ENCODE peak calls at places on chromosome 19, in eight cellular contexts. One of them, this sample, is unnamed.

GRCh38 chr19:7226749-7227148 is 67.5 kb downstream of the INSR start:
- DNase-seq in aorta: no peak
- DNase-seq in kidney: no peak
- DNase-seq in cardiac fibroblast: no peak
- DNase-seq in LNCaP clone FGC: no peak
- DNase-seq in tibial artery: no peak
- DNase-seq in dorsolateral prefrontal cortex: no peak
- DNase-seq in OCI-LY7: no peak
- DNase-seq in this sample: no peak

GRCh38 chr19:55467236-55468053 is 2.9 kb upstream of the C19orf85 start:
- DNase-seq in OCI-LY7: peak; percentile 63
- DNase-seq in aorta: peak; percentile 92
- DNase-seq in LNCaP clone FGC: no peak
- DNase-seq in tibial artery: peak; percentile 69
- DNase-seq in cardiac fibroblast: peak; percentile 84
- DNase-seq in kidney: peak; percentile 87
- DNase-seq in dorsolateral prefrontal cortex: no peak
- DNase-seq in this sample: no peak

GRCh38 chr19:34366670-34367423 is 1.9 kb downstream of the GPI start:
- DNase-seq in dorsolateral prefrontal cortex: no peak
- DNase-seq in tibial artery: no peak
- DNase-seq in aorta: no peak
- DNase-seq in kidney: no peak
- DNase-seq in cardiac fibroblast: peak; percentile 71
- DNase-seq in OCI-LY7: no peak
- DNase-seq in LNCaP clone FGC: no peak
- DNase-seq in this sample: no peak

GRCh38 chr19:50478901-50479715 is 2.5 kb upstream of the GARIN5A start:
- DNase-seq in cardiac fibroblast: peak; percentile 60
- DNase-seq in OCI-LY7: peak; percentile 23
- DNase-seq in tibial artery: no peak
- DNase-seq in aorta: peak; percentile 72
- DNase-seq in LNCaP clone FGC: no peak
- DNase-seq in kidney: peak; percentile 70
- DNase-seq in dorsolateral prefrontal cortex: no peak
- DNase-seq in this sample: peak; percentile 83

GRCh38 chr19:48613024-48613851 is 1.6 kb downstream of the FAM83E start:
- DNase-seq in OCI-LY7: no peak
- DNase-seq in dorsolateral prefrontal cortex: no peak
- DNase-seq in kidney: no peak
- DNase-seq in LNCaP clone FGC: no peak
- DNase-seq in aorta: peak; percentile 79
- DNase-seq in cardiac fibroblast: no peak
- DNase-seq in tibial artery: no peak
- DNase-seq in this sample: no peak

GRCh38 chr19:18304194-18304495 is 18.7 kb downstream of the LSM4 start:
- DNase-seq in OCI-LY7: peak; percentile 37
- DNase-seq in dorsolateral prefrontal cortex: no peak
- DNase-seq in tibial artery: peak; percentile 34
- DNase-seq in LNCaP clone FGC: no peak
- DNase-seq in aorta: no peak
- DNase-seq in cardiac fibroblast: no peak
- DNase-seq in kidney: peak; percentile 76
- DNase-seq in this sample: no peak

GRCh38 chr19:893775-894090 is 449 bp downstream of the RNU6-9 start:
- DNase-seq in dorsolateral prefrontal cortex: no peak
- DNase-seq in aorta: no peak
- DNase-seq in cardiac fibroblast: no peak
- DNase-seq in kidney: no peak
- DNase-seq in LNCaP clone FGC: no peak
- DNase-seq in OCI-LY7: no peak
- DNase-seq in tibial artery: no peak
- DNase-seq in this sample: no peak

GRCh38 chr19:4534836-4535658 is at the start of gene PLIN5:
- DNase-seq in cardiac fibroblast: peak; percentile 43
- DNase-seq in aorta: peak; percentile 89
- DNase-seq in kidney: peak; percentile 95
- DNase-seq in tibial artery: peak; percentile 32
- DNase-seq in LNCaP clone FGC: no peak
- DNase-seq in dorsolateral prefrontal cortex: peak; percentile 82
- DNase-seq in OCI-LY7: peak; percentile 69
- DNase-seq in this sample: no peak

GRCh38 chr19:1449467-1450442 is at the start of gene APC2:
- DNase-seq in LNCaP clone FGC: no peak
- DNase-seq in OCI-LY7: peak; percentile 75
- DNase-seq in kidney: no peak
- DNase-seq in cardiac fibroblast: no peak
- DNase-seq in tibial artery: no peak
- DNase-seq in dorsolateral prefrontal cortex: peak; percentile 88
- DNase-seq in aorta: no peak
- DNase-seq in this sample: no peak

GRCh38 chr19:1213391-1214286 is 8.1 kb downstream of the STK11 start:
- DNase-seq in tibial artery: peak; percentile 72
- DNase-seq in aorta: peak; percentile 91
- DNase-seq in LNCaP clone FGC: peak; percentile 90
- DNase-seq in cardiac fibroblast: peak; percentile 52
- DNase-seq in OCI-LY7: no peak
- DNase-seq in kidney: peak; percentile 87
- DNase-seq in dorsolateral prefrontal cortex: peak; percentile 46
- DNase-seq in this sample: no peak

GRCh38 chr19:16588824-16589577 is 16.8 kb upstream of the SLC35E1 start:
- DNase-seq in aorta: no peak
- DNase-seq in LNCaP clone FGC: no peak
- DNase-seq in kidney: no peak
- DNase-seq in dorsolateral prefrontal cortex: no peak
- DNase-seq in OCI-LY7: no peak
- DNase-seq in tibial artery: no peak
- DNase-seq in cardiac fibroblast: no peak
- DNase-seq in this sample: no peak

GRCh38 chr19:10226021-10226375 is 5.1 kb downstream of the S1PR2 start:
- DNase-seq in cardiac fibroblast: no peak
- DNase-seq in aorta: no peak
- DNase-seq in OCI-LY7: no peak
- DNase-seq in dorsolateral prefrontal cortex: no peak
- DNase-seq in kidney: no peak
- DNase-seq in tibial artery: peak; percentile 32
- DNase-seq in LNCaP clone FGC: no peak
- DNase-seq in this sample: no peak

GRCh38 chr19:3434630-3435553 is 45.4 kb downstream of the SMIM24 start:
- DNase-seq in aorta: peak; percentile 100
- DNase-seq in cardiac fibroblast: peak; percentile 97
- DNase-seq in LNCaP clone FGC: peak; percentile 81
- DNase-seq in tibial artery: peak; percentile 95
- DNase-seq in OCI-LY7: peak; percentile 99
- DNase-seq in kidney: peak; percentile 99
- DNase-seq in dorsolateral prefrontal cortex: peak; percentile 94
- DNase-seq in this sample: peak; percentile 87

GRCh38 chr19:3433313-3433712 is 47.0 kb downstream of the SMIM24 start:
- DNase-seq in OCI-LY7: no peak
- DNase-seq in LNCaP clone FGC: no peak
- DNase-seq in kidney: peak; percentile 79
- DNase-seq in tibial artery: no peak
- DNase-seq in cardiac fibroblast: no peak
- DNase-seq in dorsolateral prefrontal cortex: no peak
- DNase-seq in aorta: no peak
- DNase-seq in this sample: no peak

GRCh38 chr19:3431760-3432397 is 48.4 kb downstream of the SMIM24 start:
- DNase-seq in kidney: no peak
- DNase-seq in cardiac fibroblast: no peak
- DNase-seq in dorsolateral prefrontal cortex: no peak
- DNase-seq in OCI-LY7: no peak
- DNase-seq in tibial artery: no peak
- DNase-seq in LNCaP clone FGC: no peak
- DNase-seq in aorta: no peak
- DNase-seq in this sample: no peak

DNA sequence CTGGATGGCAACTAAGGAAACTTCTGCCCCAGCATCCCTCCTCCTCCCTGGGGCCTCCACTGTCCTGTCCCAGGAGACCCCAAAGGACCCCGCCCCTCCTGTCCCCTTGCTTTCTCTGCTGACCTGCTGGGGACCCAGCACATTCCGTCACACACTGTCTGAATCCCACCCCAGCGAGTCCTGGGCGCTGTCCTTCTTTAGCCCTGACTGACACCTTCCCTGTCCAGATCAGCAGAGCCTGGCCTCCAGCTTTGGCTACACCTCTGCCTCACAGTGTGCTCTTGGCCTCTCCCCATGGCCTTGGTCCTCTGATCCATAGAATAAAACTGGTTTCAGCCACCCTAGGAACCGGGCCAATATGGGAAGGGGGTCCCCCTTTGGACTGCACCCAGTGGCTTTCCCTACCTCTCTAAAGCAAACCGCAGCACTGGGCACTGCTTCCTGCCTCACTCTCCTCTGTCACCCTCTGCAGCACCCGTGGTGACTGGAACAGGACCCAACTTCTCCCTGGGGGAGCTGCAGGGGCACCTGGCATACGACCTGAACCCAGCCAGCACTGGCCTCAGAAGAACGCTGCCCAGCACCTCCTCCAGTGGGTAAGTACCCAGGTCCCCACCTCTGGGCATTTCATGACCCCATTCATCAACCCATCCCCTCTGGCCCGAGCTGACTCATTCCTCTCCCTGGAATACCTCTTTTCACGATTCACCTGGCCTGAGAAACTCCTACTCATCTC is 46.4 kb downstream of the SMIM24 start:
- DNase-seq in cardiac fibroblast: no peak
- DNase-seq in tibial artery: no peak
- DNase-seq in LNCaP clone FGC: no peak
- DNase-seq in OCI-LY7: no peak
- DNase-seq in aorta: no peak
- DNase-seq in kidney: peak; percentile 74
- DNase-seq in dorsolateral prefrontal cortex: no peak
- DNase-seq in this sample: no peak
- H3K4me3 ChIP-seq in cardiac fibroblast: no peak overlapping the region
- H3K4me3 ChIP-seq in tibial artery: no peak overlapping the region
- H3K4me3 ChIP-seq in LNCaP clone FGC: peak overlapping the region; percentile 59
- H3K4me3 ChIP-seq in OCI-LY7: peak overlapping the region; percentile 86
- H3K4me3 ChIP-seq in aorta: no peak overlapping the region
- H3K4me3 ChIP-seq in kidney: no peak overlapping the region
- H3K4me3 ChIP-seq in dorsolateral prefrontal cortex: peak overlapping the region; percentile 78
- H3K4me3 ChIP-seq in this sample: peak overlapping the region; percentile 73

GRCh38 chr19:3482507-3483225 is 575 bp downstream of the SMIM44 start:
- DNase-seq in cardiac fibroblast: no peak
- DNase-seq in dorsolateral prefrontal cortex: no peak
- DNase-seq in kidney: no peak
- DNase-seq in OCI-LY7: no peak
- DNase-seq in LNCaP clone FGC: no peak
- DNase-seq in tibial artery: no peak
- DNase-seq in aorta: no peak
- DNase-seq in this sample: no peak
- H3K4me3 ChIP-seq in cardiac fibroblast: no peak overlapping the region
- H3K4me3 ChIP-seq in dorsolateral prefrontal cortex: no peak overlapping the region
- H3K4me3 ChIP-seq in kidney: no peak overlapping the region
- H3K4me3 ChIP-seq in OCI-LY7: no peak overlapping the region
- H3K4me3 ChIP-seq in LNCaP clone FGC: no peak overlapping the region
- H3K4me3 ChIP-seq in tibial artery: no peak overlapping the region
- H3K4me3 ChIP-seq in aorta: no peak overlapping the region
- H3K4me3 ChIP-seq in this sample: no peak overlapping the region

GRCh38 chr19:30525383-30525782 is 153.2 kb downstream of the ZNF536 start:
- DNase-seq in dorsolateral prefrontal cortex: no peak
- DNase-seq in cardiac fibroblast: no peak
- DNase-seq in LNCaP clone FGC: no peak
- DNase-seq in OCI-LY7: no peak
- DNase-seq in aorta: no peak
- DNase-seq in kidney: no peak
- DNase-seq in tibial artery: no peak
- DNase-seq in this sample: no peak
- H3K4me3 ChIP-seq in dorsolateral prefrontal cortex: no peak overlapping the region
- H3K4me3 ChIP-seq in cardiac fibroblast: no peak overlapping the region
- H3K4me3 ChIP-seq in LNCaP clone FGC: no peak overlapping the region
- H3K4me3 ChIP-seq in OCI-LY7: no peak overlapping the region
- H3K4me3 ChIP-seq in aorta: no peak overlapping the region
- H3K4me3 ChIP-seq in kidney: no peak overlapping the region
- H3K4me3 ChIP-seq in tibial artery: no peak overlapping the region
- H3K4me3 ChIP-seq in this sample: no peak overlapping the region

GRCh38 chr19:14122924-14123323 is 5.4 kb upstream of the PRKACA start:
- DNase-seq in cardiac fibroblast: no peak
- DNase-seq in tibial artery: no peak
- DNase-seq in aorta: no peak
- DNase-seq in LNCaP clone FGC: no peak
- DNase-seq in OCI-LY7: no peak
- DNase-seq in kidney: no peak
- DNase-seq in dorsolateral prefrontal cortex: no peak
- DNase-seq in this sample: no peak

GRCh38 chr19:14127176-14127575 is 9.2 kb downstream of the ASF1B start:
- DNase-seq in tibial artery: no peak
- DNase-seq in cardiac fibroblast: no peak
- DNase-seq in dorsolateral prefrontal cortex: no peak
- DNase-seq in OCI-LY7: no peak
- DNase-seq in kidney: no peak
- DNase-seq in aorta: no peak
- DNase-seq in LNCaP clone FGC: no peak
- DNase-seq in this sample: no peak

GRCh38 chr19:14127929-14128509 is 8.4 kb downstream of the ASF1B start:
- DNase-seq in dorsolateral prefrontal cortex: no peak
- DNase-seq in LNCaP clone FGC: no peak
- DNase-seq in OCI-LY7: peak; percentile 67
- DNase-seq in kidney: no peak
- DNase-seq in cardiac fibroblast: no peak
- DNase-seq in tibial artery: no peak
- DNase-seq in aorta: no peak
- DNase-seq in this sample: no peak
- H3K4me3 ChIP-seq in dorsolateral prefrontal cortex: no peak overlapping the region
- H3K4me3 ChIP-seq in LNCaP clone FGC: no peak overlapping the region
- H3K4me3 ChIP-seq in OCI-LY7: peak overlapping the region; percentile 15
- H3K4me3 ChIP-seq in kidney: no peak overlapping the region
- H3K4me3 ChIP-seq in cardiac fibroblast: no peak overlapping the region
- H3K4me3 ChIP-seq in tibial artery: no peak overlapping the region
- H3K4me3 ChIP-seq in aorta: no peak overlapping the region
- H3K4me3 ChIP-seq in this sample: no peak overlapping the region

This sample was measured in Jurkat, Clone E6-1.